ENCODE peak calls at places on chromosomes 13 and 19, in nine cellular contexts. M, B, F, D, G, V, T, Z and Y are unnamed samples.

GRCh38 chr19:12766051-12766521 is 9.3 kb downstream of the HOOK2 start:
- DNase-seq in F (peak; percentile 92), T (peak; percentile 62), G (peak; percentile 49), B (peak; percentile 91), Z (peak; percentile 60), D (peak; percentile 74), M (peak; percentile 79), V (no peak), Y (peak; percentile 65)

GRCh38 chr19:41441321-41441945 is 1.5 kb upstream of the ERICH4 start:
- DNase-seq in B (no peak), T (no peak), D (no peak), Z (no peak), F (peak; percentile 68), G (no peak), M (peak; percentile 28), V (no peak), Y (no peak)

GRCh38 chr19:18167975-18168645 is 5.5 kb upstream of the IFI30 start:
- DNase-seq in D (peak; percentile 42), M (no peak), G (peak; percentile 1), T (peak; percentile 7), B (peak; percentile 97), F (no peak), Z (peak; percentile 12), V (peak; percentile 66), Y (no peak)

GRCh38 chr13:101514695-101515275 is 62.3 kb downstream of the ITGBL1 start:
- DNase-seq in G (peak; percentile 76), B (peak; percentile 3), Z (no peak), D (no peak), F (no peak), M (no peak), V (peak; percentile 73), T (no peak), Y (peak; percentile 81)

GRCh38 chr19:18007605-18007938 is 398 bp upstream of the ARRDC2 start:
- DNase-seq in D (no peak), G (no peak), V (no peak), M (no peak), T (no peak), F (no peak), B (no peak), Z (no peak), Y (no peak)

GRCh38 chr19:49567722-49568454 is 12.5 kb downstream of the NOSIP start:
- DNase-seq in T (no peak), B (peak; percentile 16), G (no peak), Z (no peak), V (peak; percentile 72), D (peak; percentile 88), F (no peak), M (no peak), Y (no peak)

GRCh38 chr13:99432637-99433542 is 68.4 kb upstream of the TM9SF2 start:
- DNase-seq in V (peak; percentile 45), G (no peak), M (no peak), F (peak; percentile 86), T (peak; percentile 15), Z (peak; percentile 7), B (peak; percentile 83), D (peak; percentile 78), Y (peak; percentile 69)

GRCh38 chr13:24644051-24644450 is 36.2 kb upstream of the ATP12A start:
- DNase-seq in B (no peak), Z (no peak), D (no peak), V (no peak), T (no peak), F (no peak), G (peak; percentile 1), M (no peak), Y (no peak)

GRCh38 chr19:31648347-31648746 is 299.1 kb upstream of the TSHZ3 start:
- DNase-seq in T (no peak), M (no peak), F (no peak), B (no peak), D (no peak), G (no peak), Z (no peak), V (no peak), Y (no peak)

GRCh38 chr19:8113017-8113416 is 36.4 kb downstream of the FBN3 start:
- DNase-seq in T (no peak), G (no peak), B (no peak), Z (no peak), F (no peak), V (no peak), M (no peak), D (no peak), Y (no peak)